ENCODE peak calls at places on chromosome 10, in four cellular contexts. One of them, this sample, is unnamed.

GRCh38 chr10:9091515-9092093 is 1037.1 kb downstream of the GATA3 start:
- DNase-seq in naive thymus-derived CD4-positive, alpha-beta T cell: peak; percentile 19
- DNase-seq in mesothelial cell of epicardium: no peak
- DNase-seq in thoracic aorta: no peak
- DNase-seq in this sample: no peak

GRCh38 chr10:97689637-97690036 is 2.6 kb upstream of the AVPI1 start:
- DNase-seq in mesothelial cell of epicardium: no peak
- DNase-seq in naive thymus-derived CD4-positive, alpha-beta T cell: no peak
- DNase-seq in thoracic aorta: no peak
- DNase-seq in this sample: no peak

GRCh38 chr10:100735345-100736143 is 9.8 kb upstream of the PAX2 start:
- DNase-seq in thoracic aorta: no peak
- DNase-seq in naive thymus-derived CD4-positive, alpha-beta T cell: no peak
- DNase-seq in mesothelial cell of epicardium: no peak
- DNase-seq in this sample: no peak

GRCh38 chr10:77416327-77417135 is 221.1 kb downstream of the KCNMA1 start:
- DNase-seq in thoracic aorta: no peak
- DNase-seq in naive thymus-derived CD4-positive, alpha-beta T cell: no peak
- DNase-seq in mesothelial cell of epicardium: no peak
- DNase-seq in this sample: no peak

GRCh38 chr10:78813526-78814429 is 255.0 kb upstream of the ZMIZ1 start:
- DNase-seq in mesothelial cell of epicardium: no peak
- DNase-seq in thoracic aorta: no peak
- DNase-seq in naive thymus-derived CD4-positive, alpha-beta T cell: no peak
- DNase-seq in this sample: no peak

GRCh38 chr10:90947025-90947960 is 26.4 kb upstream of the ANKRD1 start:
- DNase-seq in naive thymus-derived CD4-positive, alpha-beta T cell: peak; percentile 18
- DNase-seq in mesothelial cell of epicardium: no peak
- DNase-seq in thoracic aorta: no peak
- DNase-seq in this sample: no peak

GRCh38 chr10:101330236-101331225 is 23.4 kb upstream of the BTRC start:
- DNase-seq in thoracic aorta: no peak
- DNase-seq in mesothelial cell of epicardium: no peak
- DNase-seq in naive thymus-derived CD4-positive, alpha-beta T cell: no peak
- DNase-seq in this sample: no peak

GRCh38 chr10:68876246-68876918 is 24.7 kb upstream of the DDX50 start:
- DNase-seq in thoracic aorta: no peak
- DNase-seq in mesothelial cell of epicardium: no peak
- DNase-seq in naive thymus-derived CD4-positive, alpha-beta T cell: no peak
- DNase-seq in this sample: no peak

GRCh38 chr10:80498833-80499671 is 38.6 kb upstream of the SH2D4B start:
- DNase-seq in thoracic aorta: peak; percentile 83
- DNase-seq in naive thymus-derived CD4-positive, alpha-beta T cell: no peak
- DNase-seq in mesothelial cell of epicardium: no peak
- DNase-seq in this sample: no peak

GRCh38 chr10:77500754-77501151 is 136.9 kb downstream of the KCNMA1 start:
- DNase-seq in mesothelial cell of epicardium: no peak
- DNase-seq in thoracic aorta: no peak
- DNase-seq in naive thymus-derived CD4-positive, alpha-beta T cell: no peak
- DNase-seq in this sample: no peak

GRCh38 chr10:28248092-28248491 is 54.8 kb downstream of the MPP7 start:
- DNase-seq in thoracic aorta: no peak
- DNase-seq in mesothelial cell of epicardium: no peak
- DNase-seq in naive thymus-derived CD4-positive, alpha-beta T cell: no peak
- DNase-seq in this sample: no peak

GRCh38 chr10:359762-360161 is 224.5 kb downstream of the ZMYND11 start:
- DNase-seq in mesothelial cell of epicardium: no peak
- DNase-seq in thoracic aorta: no peak
- DNase-seq in naive thymus-derived CD4-positive, alpha-beta T cell: no peak
- DNase-seq in this sample: no peak

GRCh38 chr10:9825491-9826018 is 1192.1 kb upstream of the CELF2 start:
- DNase-seq in mesothelial cell of epicardium: no peak
- DNase-seq in thoracic aorta: no peak
- DNase-seq in naive thymus-derived CD4-positive, alpha-beta T cell: no peak
- DNase-seq in this sample: no peak

GRCh38 chr10:133489816-133490588 is 36.3 kb downstream of the SCART1 start:
- DNase-seq in mesothelial cell of epicardium: no peak
- DNase-seq in thoracic aorta: no peak
- DNase-seq in naive thymus-derived CD4-positive, alpha-beta T cell: no peak
- DNase-seq in this sample: no peak

GRCh38 chr10:110852255-110852896 is 19.4 kb upstream of the PDCD4 start:
- DNase-seq in naive thymus-derived CD4-positive, alpha-beta T cell: no peak
- DNase-seq in thoracic aorta: no peak
- DNase-seq in mesothelial cell of epicardium: no peak
- DNase-seq in this sample: no peak

GRCh38 chr10:86179143-86179505 is 187.5 kb downstream of the GRID1 start:
- DNase-seq in mesothelial cell of epicardium: no peak
- DNase-seq in thoracic aorta: no peak
- DNase-seq in naive thymus-derived CD4-positive, alpha-beta T cell: no peak
- DNase-seq in this sample: no peak

GRCh38 chr10:97718659-97719142 is 5.2 kb downstream of the MARVELD1 start:
- DNase-seq in thoracic aorta: no peak
- DNase-seq in mesothelial cell of epicardium: no peak
- DNase-seq in naive thymus-derived CD4-positive, alpha-beta T cell: no peak
- DNase-seq in this sample: peak; percentile 52